ENCODE peak calls at places on chromosomes 5 and 9, in six cellular contexts. P is stomach, Y is K562, F is tibial nerve, A is ovary, M is HepG2. T is an unnamed sample. For H3K27me3, the result is how much of the 10 kb centered on the place peaks cover.

GRCh38 chr9:93156475-93157008 is 22.5 kb upstream of the NINJ1 start:
- DNase-seq in A (no peak), M (no peak), P (no peak), F (no peak), Y (no peak), T (no peak)

GRCh38 chr9:100277166-100277979 is 75.4 kb downstream of the TEX10 start:
- DNase-seq in P (no peak), Y (no peak), F (no peak), A (no peak), M (no peak), T (no peak)

GRCh38 chr9:120394058-120394669 is 185.8 kb downstream of the CDK5RAP2 start:
- DNase-seq in F (no peak), Y (no peak), A (no peak), P (no peak), M (peak), T (no peak)

GRCh38 chr9:33024126-33024965 is 727 bp upstream of the DNAJA1 start:
- DNase-seq in A (peak), Y (no peak), P (no peak), M (peak), F (no peak), T (no peak)

GRCh38 chr5:34655354-34655991 is 655 bp upstream of the RAI14 start:
- DNase-seq in F (peak), Y (peak), P (peak), A (peak), M (peak), T (peak)

GRCh38 chr9:110526426-110526825 is 53.1 kb downstream of the SVEP1 start:
- DNase-seq in M (no peak), A (no peak), P (no peak), F (no peak), Y (no peak), T (no peak)

GRCh38 chr5:19626218-19626617 is 361.8 kb downstream of the CDH18 start:
- DNase-seq in P (no peak), M (no peak), F (no peak), A (no peak), Y (no peak), T (no peak)

GRCh38 chr5:172816887-172817418 is 17.1 kb upstream of the ERGIC1 start:
- DNase-seq in F (peak), M (no peak), P (no peak), Y (peak), A (no peak), T (no peak)

DNA sequence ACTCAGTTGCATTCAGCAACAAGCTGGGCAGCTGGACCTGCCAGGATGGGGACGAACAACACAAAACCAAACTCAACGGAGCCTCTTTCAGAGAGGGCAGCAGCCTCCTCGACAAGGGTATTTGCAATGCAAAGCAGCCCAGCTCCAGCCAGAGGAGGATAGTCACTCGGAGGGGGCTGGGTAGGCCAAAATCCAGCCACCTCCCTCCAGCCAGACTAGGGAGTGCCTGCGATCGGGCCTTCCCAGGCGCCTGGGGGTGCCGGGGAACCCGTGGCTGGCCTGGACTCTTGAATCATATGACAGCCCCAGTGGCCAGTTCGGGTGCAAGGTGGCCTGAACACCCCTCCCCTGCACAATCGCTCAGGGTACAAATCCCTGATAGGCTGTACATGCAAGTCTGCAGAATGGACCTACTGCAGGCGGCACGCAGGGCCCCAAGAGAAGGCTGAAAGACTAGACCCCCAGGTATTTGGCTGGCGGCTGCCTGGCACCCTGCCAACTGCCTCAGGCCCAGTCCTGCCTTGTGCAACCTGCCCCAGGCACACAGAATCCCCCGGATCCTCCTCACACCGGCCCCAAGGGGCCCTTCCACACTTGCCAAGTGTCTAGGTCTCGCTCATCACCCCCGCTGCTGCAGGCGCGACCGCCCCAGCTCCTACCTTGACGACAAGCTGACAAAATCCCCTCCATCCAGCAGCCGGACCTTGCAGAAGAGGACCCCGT is 1.3 kb downstream of the EEIG1 start:
- DNase-seq in P (peak), A (peak), F (no peak), Y (peak), M (peak), T (peak)
- TF ChIP-seq POLR2A in P (no peak), A (no peak), F (no peak), Y (no peak), M (no peak), T (no peak)

DNA sequence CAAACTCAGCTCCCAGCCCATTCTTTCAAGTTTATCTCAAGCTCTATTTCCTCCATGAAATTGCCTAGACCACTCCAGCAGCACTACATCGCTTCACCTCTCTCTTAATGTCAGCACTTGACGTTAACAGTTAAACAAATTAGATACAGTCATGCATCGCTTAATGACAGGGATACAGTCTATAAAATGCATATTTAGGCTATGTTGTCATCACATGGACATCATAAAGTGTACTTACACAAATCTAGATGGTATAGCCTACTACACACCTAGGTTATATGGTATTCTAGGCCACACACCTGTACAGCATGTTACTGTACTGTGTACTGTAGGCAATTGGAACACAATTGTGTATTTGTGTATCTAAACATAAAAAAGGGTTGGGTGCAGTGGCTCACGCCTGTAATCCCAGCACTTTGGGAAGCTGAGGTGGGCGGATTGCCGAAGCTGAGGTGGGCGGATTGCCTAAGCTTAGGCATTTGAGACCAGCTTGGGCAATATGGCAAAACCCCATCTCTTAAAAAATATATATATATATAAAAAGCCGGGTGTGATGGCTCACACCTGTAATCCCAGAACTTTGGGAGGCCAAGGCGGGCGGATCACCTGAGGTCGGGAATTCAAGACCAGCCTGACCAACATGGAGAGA is 13.3 kb upstream of the PCSK5 start:
- DNase-seq in P (no peak), Y (no peak), F (no peak), M (no peak), A (no peak), T (no peak)
- TF ChIP-seq EP300 in P (no peak), Y (no peak), F (no peak), M (no peak), A (no peak), T (no peak)

GRCh38 chr9:98719055-98719454 is 10.3 kb upstream of the GABBR2 start:
- DNase-seq in Y (no peak), A (no peak), P (no peak), M (no peak), F (no peak), T (no peak)
- H3K27me3 ChIP-seq in Y (under half), A (under half), P (under half), M (under half), F (under half), T (under half)

DNA sequence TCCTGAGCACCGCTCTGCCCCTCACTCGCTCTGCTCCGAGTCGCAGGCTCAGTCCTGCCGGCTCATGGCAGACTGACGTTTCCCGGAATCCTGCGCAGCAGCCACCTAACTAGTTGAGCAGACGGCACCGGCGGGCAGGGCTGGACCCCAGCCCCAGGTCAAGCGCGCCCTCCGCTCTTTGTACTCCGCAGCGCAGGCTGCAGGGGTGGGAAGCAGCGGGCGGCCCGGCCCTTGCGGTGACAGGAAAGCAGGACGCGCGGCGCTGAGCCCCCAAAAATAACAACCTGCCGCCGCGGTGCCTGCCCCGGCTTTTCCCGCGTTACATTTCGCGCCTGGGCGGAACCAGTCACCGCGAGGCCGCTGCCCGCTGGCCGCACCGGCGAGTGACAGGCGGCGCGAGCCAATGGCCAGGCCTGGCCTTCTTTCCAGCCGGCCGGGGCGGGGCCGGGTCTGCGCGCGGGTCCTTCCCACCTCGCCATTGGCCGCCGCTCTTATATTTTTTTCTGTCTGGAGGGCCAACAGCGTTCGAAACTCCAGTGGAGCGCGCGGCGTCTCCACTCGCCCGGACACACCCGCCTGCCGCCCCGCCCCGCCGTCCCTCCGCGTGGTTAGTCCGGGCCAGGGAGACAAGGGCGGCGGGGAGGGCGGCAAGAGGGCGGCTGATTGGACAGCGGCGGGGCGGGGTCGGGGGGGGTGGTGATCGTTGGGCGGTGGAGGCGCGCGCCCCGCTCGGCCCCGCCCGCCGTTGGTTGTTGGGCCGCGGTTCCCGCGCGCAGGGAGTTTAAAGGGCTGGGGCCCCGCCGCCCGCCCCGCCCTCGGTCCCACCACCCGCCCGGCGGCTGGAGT is at the start of gene ZNF367:
- DNase-seq in P (peak), A (peak), Y (peak), F (peak), M (peak), T (peak)
- TF ChIP-seq POLR2A in P (no peak), A (no peak), Y (peak), F (no peak), M (peak), T (no peak)

DNA sequence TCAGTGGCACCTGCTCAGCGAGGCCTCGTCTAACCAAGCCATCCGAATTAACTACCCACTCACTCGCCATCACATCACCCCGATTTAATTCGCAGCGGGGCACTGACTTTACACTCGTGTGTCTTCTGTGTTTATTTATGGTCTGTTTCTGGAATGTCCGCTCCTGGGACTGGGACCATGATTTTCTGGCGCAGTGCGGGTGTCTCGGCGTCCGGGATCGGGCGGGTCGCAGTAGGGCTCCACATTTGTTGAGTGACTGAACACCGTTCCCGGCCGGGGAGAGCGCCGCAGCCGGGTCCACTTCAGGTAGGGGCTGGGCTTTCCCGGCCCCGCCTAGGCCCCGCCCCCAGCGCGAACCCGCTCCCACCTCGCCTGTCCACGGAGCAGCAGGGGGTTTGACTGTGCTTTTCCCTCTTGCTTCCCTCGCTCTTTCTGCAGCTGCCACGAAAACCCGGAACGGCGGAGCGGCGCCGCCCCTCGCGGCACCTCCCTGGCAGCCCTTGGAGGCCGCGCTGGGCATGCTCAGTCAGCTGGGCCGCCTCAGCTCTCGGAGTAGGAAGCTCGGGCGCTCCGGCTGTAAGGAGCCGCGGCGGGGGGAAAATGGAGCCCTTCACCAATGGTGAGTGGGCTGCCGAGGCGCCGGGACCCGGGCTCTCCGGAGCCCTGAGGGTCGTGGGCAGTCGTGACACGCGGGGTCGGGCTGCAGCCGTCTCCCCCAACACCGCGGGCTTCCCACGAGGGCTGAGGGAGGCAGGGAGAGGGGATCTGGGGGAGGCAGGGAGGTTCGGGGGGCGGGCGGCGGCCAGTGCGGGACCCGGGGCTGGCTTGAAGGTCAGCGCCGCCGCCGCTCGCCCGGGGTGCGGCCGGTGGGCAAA is at the start of gene LNPEP:
- DNase-seq in P (peak), M (peak), A (peak), F (peak), Y (peak), T (peak)
- TF ChIP-seq EP300 in P (no peak), M (no peak), A (no peak), F (peak), Y (peak), T (peak)

GRCh38 chr9:126621056-126621918 is 7.6 kb downstream of the LMX1B start:
- DNase-seq in Y (no peak), P (no peak), F (no peak), M (no peak), A (no peak), T (no peak)

GRCh38 chr9:126621919-126622735 is 8.4 kb downstream of the LMX1B start:
- DNase-seq in A (no peak), P (no peak), Y (no peak), F (no peak), M (no peak), T (peak)

GRCh38 chr9:126619336-126619919 is 5.7 kb downstream of the LMX1B start:
- DNase-seq in F (no peak), Y (no peak), M (no peak), P (no peak), A (no peak), T (no peak)

GRCh38 chr9:126618590-126619335 is 5.0 kb downstream of the LMX1B start:
- DNase-seq in F (no peak), P (no peak), Y (no peak), A (no peak), M (no peak), T (no peak)

DNA sequence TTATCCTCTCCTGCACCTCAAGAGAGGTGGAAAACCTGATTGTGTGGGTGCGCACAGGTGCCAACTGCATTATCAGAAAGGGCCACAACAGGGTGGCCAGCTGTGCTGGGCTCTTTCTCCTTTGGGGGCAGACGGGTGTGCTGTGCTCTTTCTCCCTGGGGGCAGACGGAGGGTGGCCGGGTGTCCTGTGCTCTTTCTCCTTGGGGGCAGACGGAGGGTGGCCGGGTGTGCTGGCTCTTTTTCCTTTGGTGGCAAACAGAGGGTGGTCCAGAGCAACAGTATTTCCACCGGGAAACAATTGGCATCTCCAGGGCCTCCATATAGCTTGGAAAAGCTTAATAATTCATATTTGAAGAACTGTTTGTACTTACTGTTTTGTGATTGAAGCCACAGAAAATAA is 6.8 kb downstream of the LMX1B start:
- DNase-seq in F (no peak), M (no peak), P (no peak), Y (no peak), A (no peak), T (no peak)
- H3K27me3 ChIP-seq in F (under half), M (half or more), P (half or more), Y (under half), A (under half), T (half or more)

GRCh38 chr9:78023003-78023741 is 8.4 kb downstream of the GNAQ start:
- DNase-seq in M (peak), F (no peak), P (peak), Y (no peak), A (no peak), T (no peak)
- TF ChIP-seq POLR2A in M (no peak), F (no peak), P (peak), Y (no peak), A (no peak), T (no peak)

DNA sequence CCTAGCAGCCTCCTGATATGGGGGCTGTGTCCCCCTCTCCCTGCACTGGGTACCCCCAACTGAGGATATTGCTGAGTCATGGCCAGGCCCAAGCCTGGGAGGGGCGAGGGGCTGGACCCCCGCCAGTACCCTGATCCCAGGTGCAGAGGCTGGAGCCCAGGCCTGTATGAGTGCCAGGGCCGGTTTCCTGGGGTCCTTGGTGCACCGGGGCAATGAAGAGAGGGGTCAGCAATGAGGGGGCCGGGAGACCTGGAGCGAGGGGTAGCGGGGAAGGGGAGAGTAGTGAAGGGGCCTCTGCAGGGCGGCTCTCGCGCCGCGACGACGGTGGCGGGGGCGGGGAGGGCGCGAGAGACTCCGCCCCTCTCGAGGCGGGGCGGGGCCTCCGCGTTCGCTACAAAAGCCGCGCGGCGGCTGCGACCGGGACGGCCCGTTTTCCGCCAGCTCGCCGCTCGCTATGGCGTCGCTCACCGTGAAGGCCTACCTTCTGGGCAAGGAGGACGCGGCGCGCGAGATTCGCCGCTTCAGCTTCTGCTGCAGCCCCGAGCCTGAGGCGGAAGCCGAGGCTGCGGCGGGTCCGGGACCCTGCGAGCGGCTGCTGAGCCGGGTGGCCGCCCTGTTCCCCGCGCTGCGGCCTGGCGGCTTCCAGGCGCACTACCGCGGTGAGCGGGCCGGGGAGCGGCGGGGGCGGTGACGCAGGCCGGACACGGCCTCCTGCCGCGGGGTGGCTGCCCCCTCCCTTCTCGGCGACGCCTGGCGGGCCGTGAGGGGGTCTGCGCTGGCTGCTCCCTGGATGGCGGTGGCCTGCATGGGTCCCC is at the start of gene SQSTM1:
- DNase-seq in P (peak), F (peak), M (peak), A (peak), Y (peak), T (peak)
- TF ChIP-seq EP300 in P (no peak), F (peak), M (no peak), A (no peak), Y (peak), T (peak)

T was measured in upper lobe of left lung.